ENCODE peak calls at places on chromosomes 16 and 17, in eight cellular contexts. T is Right ventricle myocardium inferior, F is left lung, G is GM23338, C is IMR-90, H is left ventricle myocardium superior, U is mucosa of descending colon, E is esophagus mucosa. W is an unnamed sample.

GRCh38 chr17:76394166-76394565 is 9.8 kb downstream of the SPHK1 start:
- ATAC-seq in T (no peak), F (no peak), G (no peak), C (no peak), H (no peak), U (no peak), E (peak), W (no peak)

GRCh38 chr16:87922250-87922871 is 14.0 kb downstream of the CA5A start:
- ATAC-seq in T (peak), F (peak), G (no peak), C (no peak), H (peak), U (no peak), E (no peak), W (no peak)

GRCh38 chr17:74882517-74883240 is 9.9 kb upstream of the FDXR start:
- ATAC-seq in T (no peak), F (no peak), G (no peak), C (no peak), H (no peak), U (no peak), E (no peak), W (no peak)

GRCh38 chr17:81556175-81556691 is 4.1 kb upstream of the FAAP100 start:
- ATAC-seq in T (peak), F (peak), G (no peak), C (no peak), H (peak), U (peak), E (no peak), W (no peak)

GRCh38 chr17:57027852-57028251 is 49.9 kb downstream of the SCPEP1 start:
- ATAC-seq in T (no peak), F (no peak), G (no peak), C (no peak), H (no peak), U (no peak), E (no peak), W (no peak)

GRCh38 chr16:72018470-72018869 is 9.9 kb downstream of the DHODH start:
- ATAC-seq in T (peak), F (no peak), G (no peak), C (no peak), H (peak), U (no peak), E (no peak), W (no peak)

GRCh38 chr17:55496094-55496881 is 15.0 kb downstream of the SMIM36 start:
- ATAC-seq in T (peak), F (peak), G (no peak), C (peak), H (peak), U (peak), E (no peak), W (peak)

GRCh38 chr16:50861926-50862325 is 120.0 kb downstream of the CYLD start:
- ATAC-seq in T (no peak), F (no peak), G (no peak), C (peak), H (no peak), U (no peak), E (no peak), W (no peak)

GRCh38 chr16:8943001-8943763 is 20.5 kb downstream of the USP7 start:
- ATAC-seq in T (no peak), F (no peak), G (peak), C (no peak), H (no peak), U (no peak), E (no peak), W (no peak)

GRCh38 chr16:17461951-17462729 is 8.6 kb downstream of the XYLT1 start:
- ATAC-seq in T (no peak), F (no peak), G (peak), C (no peak), H (no peak), U (peak), E (no peak), W (no peak)

GRCh38 chr16:68117884-68118283 is 32.7 kb downstream of the NFATC3 start:
- ATAC-seq in T (no peak), F (no peak), G (no peak), C (no peak), H (no peak), U (no peak), E (no peak), W (no peak)

GRCh38 chr17:50830298-50830697 is 5.1 kb upstream of the WFIKKN2 start:
- ATAC-seq in T (no peak), F (no peak), G (no peak), C (no peak), H (no peak), U (no peak), E (no peak), W (no peak)

GRCh38 chr16:63289834-63290460 is 1253.7 kb upstream of the CDH8 start:
- ATAC-seq in T (peak), F (peak), G (peak), C (no peak), H (peak), U (peak), E (peak), W (no peak)

W was measured in gastroesophageal sphincter.